ENCODE peak calls at places on chromosome 22, in four cellular contexts. D is IMR-90, B is K562, A is H1. O is an unnamed sample.

GRCh38 chr22:22364207-22364606 is 119.6 kb downstream of the VPREB1 start:
- DNase-seq in D (no peak), B (no peak), A (no peak), O (no peak)

GRCh38 chr22:32745251-32745995 is 56.1 kb upstream of the TIMP3 start:
- DNase-seq in D (peak; percentile 55), A (no peak), B (no peak), O (no peak)

GRCh38 chr22:37079668-37080171 is 28.2 kb downstream of the KCTD17 start:
- DNase-seq in B (no peak), D (peak; percentile 76), A (no peak), O (no peak)

GRCh38 chr22:39277135-39277607 is 32.4 kb upstream of the PDGFB start:
- DNase-seq in B (no peak), D (peak; percentile 92), A (no peak), O (no peak)

GRCh38 chr22:20839837-20840645 is 18.6 kb downstream of the PI4KA start:
- DNase-seq in D (no peak), B (peak; percentile 35), A (no peak), O (no peak)

GRCh38 chr22:47366026-47366767 is 603.7 kb downstream of the TBC1D22A start:
- DNase-seq in D (no peak), B (no peak), A (no peak), O (no peak)

GRCh38 chr22:19631899-19632670 is 82.2 kb upstream of the SEPTIN5 start:
- DNase-seq in D (peak; percentile 27), A (peak; percentile 78), B (peak; percentile 93), O (no peak)

GRCh38 chr22:37741312-37741795 is 44.5 kb downstream of the TRIOBP start:
- DNase-seq in A (peak; percentile 49), B (no peak), D (peak; percentile 98), O (no peak)

GRCh38 chr22:23179381-23180294 is 671 bp upstream of the BCR start:
- DNase-seq in A (no peak), D (no peak), B (no peak), O (no peak)

GRCh38 chr22:42688241-42688913 is 32.3 kb downstream of the A4GALT start:
- DNase-seq in B (peak; percentile 37), A (no peak), D (peak; percentile 93), O (no peak)

GRCh38 chr22:25478111-25478510 is 86.4 kb upstream of the GRK3 start:
- DNase-seq in B (no peak), D (no peak), A (no peak), O (no peak)

GRCh38 chr22:24485608-24486007 is 9.5 kb upstream of the UPB1 start:
- DNase-seq in D (no peak), A (no peak), B (no peak), O (no peak)

GRCh38 chr22:36097880-36098279 is 62.7 kb downstream of the APOL3 start:
- DNase-seq in B (no peak), D (no peak), A (no peak), O (no peak)

GRCh38 chr22:27372364-27372763 is 429.2 kb downstream of the MN1 start:
- DNase-seq in D (no peak), A (no peak), B (no peak), O (no peak)

GRCh38 chr22:19991645-19992451 is 24.8 kb downstream of the ARVCF start:
- DNase-seq in A (no peak), D (no peak), B (no peak), O (no peak)

GRCh38 chr22:33110562-33111163 is 52.5 kb upstream of the SYN3 start:
- DNase-seq in D (no peak), A (no peak), B (no peak), O (no peak)

GRCh38 chr22:29245626-29246385 is 22.0 kb downstream of the RHBDD3 start:
- DNase-seq in B (peak; percentile 64), D (peak; percentile 54), A (peak; percentile 89), O (no peak)
- TF ChIP-seq CHD1 in B (no peak), D (no peak), A (no peak), O (no peak)

GRCh38 chr22:40844951-40845350 is 11.5 kb downstream of the ST13 start:
- DNase-seq in A (no peak), D (no peak), B (no peak), O (no peak)
- H4K20me1 ChIP-seq in A (peaks cover 2% of the 10 kb centered on the region), D (peaks cover 19% of the 10 kb centered on the region), B (no peaks in the 10 kb centered on the region), O (no peaks in the 10 kb centered on the region)

DNA sequence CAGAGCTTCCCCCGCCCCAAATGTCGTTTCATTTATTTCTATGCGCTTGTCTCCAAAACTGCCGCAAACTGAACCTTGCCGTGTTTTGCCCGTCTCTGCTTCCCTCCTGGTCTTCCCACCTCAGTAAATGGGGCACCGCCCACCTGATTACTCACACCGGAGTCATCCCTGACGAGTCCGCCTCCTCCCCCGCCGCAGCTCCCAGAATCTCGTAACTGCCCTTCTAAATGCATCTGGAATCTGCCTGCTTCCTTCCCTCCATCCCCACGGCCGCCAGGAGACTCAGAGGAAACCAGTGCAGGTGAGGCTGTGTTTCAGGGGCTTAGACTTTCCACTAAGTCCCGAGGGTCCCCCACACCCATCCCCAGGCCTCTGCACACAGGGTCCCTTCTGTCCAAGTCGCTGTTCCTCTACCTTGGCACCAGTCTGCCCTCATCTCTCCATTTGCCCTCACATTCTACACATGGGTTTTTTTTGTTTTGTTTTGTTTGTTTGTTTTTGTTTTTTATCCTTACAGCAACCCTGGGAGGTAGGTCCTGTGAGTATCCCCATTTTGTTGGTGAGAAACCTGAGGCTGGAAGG is 62.6 kb upstream of the PHF21B start:
- DNase-seq in B (peak; percentile 43), A (peak; percentile 84), D (peak; percentile 81), O (no peak)
- TF ChIP-seq CHD1 in B (no peak), A (no peak), D (no peak), O (no peak)

DNA sequence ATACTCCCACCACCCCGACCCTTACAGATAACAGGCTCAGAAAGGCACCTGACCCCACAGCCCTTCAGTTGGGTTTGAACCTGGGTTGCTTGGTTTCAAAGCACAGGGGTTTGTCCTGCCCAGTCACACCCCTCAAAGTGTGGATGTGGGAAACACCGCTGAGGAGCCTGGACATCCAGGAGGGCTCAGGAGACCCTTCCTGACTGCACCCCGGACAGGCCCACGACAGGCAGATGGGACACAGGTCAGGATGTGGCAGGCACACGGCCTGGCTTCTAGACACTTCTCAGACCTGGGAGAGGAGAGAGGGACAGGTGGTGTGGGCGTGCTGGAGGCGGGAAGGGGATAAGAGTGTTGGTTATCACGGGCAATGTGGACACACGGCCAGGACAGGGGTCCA is 932.3 kb downstream of the BRD1 start:
- DNase-seq in D (no peak), B (no peak), A (no peak), O (no peak)
- H4K20me1 ChIP-seq in D (no peaks in the 10 kb centered on the region), B (no peaks in the 10 kb centered on the region), A (no peaks in the 10 kb centered on the region), O (no peaks in the 10 kb centered on the region)

GRCh38 chr22:48568736-48569330 is 1258.8 kb downstream of the BRD1 start:
- DNase-seq in B (no peak), D (no peak), A (no peak), O (no peak)
- TF ChIP-seq CHD1 in B (no peak), D (no peak), A (no peak), O (no peak)

DNA sequence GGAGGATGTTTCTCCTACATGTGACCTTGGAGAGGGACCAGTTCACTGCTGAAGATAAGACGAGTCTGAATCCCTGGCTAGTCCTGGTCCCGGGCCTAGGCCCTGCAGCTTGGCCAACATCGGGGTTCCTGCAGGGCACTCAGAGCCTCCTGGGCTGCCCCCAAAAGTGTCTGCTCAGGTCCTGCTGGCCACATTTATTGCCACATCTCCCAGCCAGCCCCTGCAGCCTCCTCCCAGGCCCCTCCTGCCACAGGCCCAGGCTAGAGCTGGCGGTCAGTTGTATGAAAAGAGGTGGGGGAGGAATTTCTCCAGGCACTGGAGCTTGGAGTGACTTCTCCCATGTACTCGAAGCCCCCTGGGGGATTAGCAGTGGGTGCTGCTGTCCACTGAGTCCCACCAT is 56.5 kb upstream of the PPARA start:
- DNase-seq in B (no peak), A (no peak), D (no peak), O (no peak)
- H4K20me1 ChIP-seq in B (no peaks in the 10 kb centered on the region), A (peaks cover 6% of the 10 kb centered on the region), D (peaks cover 85% of the 10 kb centered on the region), O (no peaks in the 10 kb centered on the region)

O was measured in GM12878.